ENCODE peak calls at places on chromosomes 2 and 18, in eight cellular contexts. M is stimulated activated CD8-positive, alpha-beta memory T cell treated with anti-CD3 and anti-CD28 coated beads, Interleukin-12 subunit alpha, Interleukin-12 subunit beta, amount 100 ng/mL, for 1 hour; Z is T follicular helper cell; C is NCI-H524; T is myocyte; O is nephron progenitor cell; I is cerebellar cortex; J is tibial artery. E is an unnamed sample.

GRCh38 chr18:57969824-57970223 is 74.2 kb upstream of the NEDD4L start:
- DNase-seq in M (no peak), Z (no peak), C (no peak), T (no peak), O (no peak), I (no peak), J (no peak), E (no peak)

GRCh38 chr2:143907801-143908200 is 612.1 kb downstream of the ZEB2 start:
- DNase-seq in M (no peak), Z (no peak), C (no peak), T (peak; percentile 27), O (no peak), I (no peak), J (no peak), E (no peak)

GRCh38 chr18:23900979-23901378 is 113.6 kb upstream of the TTC39C start:
- DNase-seq in M (no peak), Z (no peak), C (no peak), T (no peak), O (peak; percentile 16), I (no peak), J (no peak), E (no peak)

GRCh38 chr2:17628349-17629261 is 88.1 kb downstream of the VSNL1 start:
- DNase-seq in M (no peak), Z (no peak), C (no peak), T (peak; percentile 80), O (no peak), I (no peak), J (no peak), E (no peak)

GRCh38 chr18:35457140-35457704 is 40.5 kb downstream of the INO80C start:
- DNase-seq in M (no peak), Z (no peak), C (no peak), T (no peak), O (no peak), I (no peak), J (no peak), E (no peak)

GRCh38 chr2:239991689-239992314 is 33.3 kb downstream of the NDUFA10 start:
- DNase-seq in M (no peak), Z (no peak), C (no peak), T (peak; percentile 66), O (peak; percentile 13), I (peak; percentile 76), J (no peak), E (no peak)

GRCh38 chr18:28712172-28712571 is 535.2 kb upstream of the CDH2 start:
- DNase-seq in M (no peak), Z (no peak), C (no peak), T (no peak), O (no peak), I (no peak), J (no peak), E (no peak)

GRCh38 chr2:34652636-34653035 is 1053.5 kb upstream of the FAM98A start:
- DNase-seq in M (no peak), Z (no peak), C (no peak), T (peak; percentile 9), O (no peak), I (no peak), J (no peak), E (no peak)

GRCh38 chr2:240687045-240687740 is 4.5 kb upstream of the AQP12A start:
- DNase-seq in M (no peak), Z (no peak), C (no peak), T (no peak), O (peak; percentile 47), I (no peak), J (no peak), E (no peak)

GRCh38 chr2:64904405-64905329 is 84.5 kb upstream of the SLC1A4 start:
- DNase-seq in M (no peak), Z (no peak), C (no peak), T (no peak), O (no peak), I (no peak), J (peak; percentile 34), E (no peak)

E was measured in gastrocnemius medialis.